ENCODE peak calls at places on chromosomes 6 and 20, in five cellular contexts. S, H, U, B and M are unnamed samples.

GRCh38 chr20:5888051-5888450 is 62.3 kb downstream of the TRMT6 start:
- DNase-seq in S (no peak), H (no peak), U (no peak), B (no peak), M (no peak)

GRCh38 chr20:24452498-24453133 is 16.8 kb upstream of the SYNDIG1 start:
- DNase-seq in S (no peak), H (no peak), U (no peak), B (no peak), M (no peak)

GRCh38 chr6:33374359-33374910 is 17.2 kb upstream of the KIFC1 start:
- DNase-seq in S (no peak), H (no peak), U (no peak), B (no peak), M (no peak)

GRCh38 chr6:22556298-22556697 is 13.1 kb upstream of the HDGFL1 start:
- DNase-seq in S (no peak), H (no peak), U (no peak), B (no peak), M (no peak)

GRCh38 chr20:62702886-62703852 is 5.5 kb upstream of the NTSR1 start:
- DNase-seq in S (peak; percentile 55), H (no peak), U (no peak), B (peak; percentile 79), M (no peak)

GRCh38 chr6:27812805-27813626 is 99.2 kb downstream of the OR2B2 start:
- DNase-seq in S (peak; percentile 64), H (no peak), U (no peak), B (no peak), M (no peak)

GRCh38 chr6:108106261-108106660 is 31.7 kb upstream of the OSTM1 start:
- DNase-seq in S (no peak), H (no peak), U (no peak), B (no peak), M (no peak)

GRCh38 chr20:50578061-50578777 is 68.0 kb downstream of the PTPN1 start:
- DNase-seq in S (no peak), H (no peak), U (peak; percentile 79), B (no peak), M (no peak)

GRCh38 chr6:156395276-156395675 is 381.9 kb upstream of the ARID1B start:
- DNase-seq in S (peak; percentile 84), H (no peak), U (peak; percentile 77), B (no peak), M (no peak)

GRCh38 chr6:44966449-44967091 is 361.6 kb upstream of the RUNX2 start:
- DNase-seq in S (no peak), H (no peak), U (no peak), B (no peak), M (no peak)

GRCh38 chr20:11769825-11770224 is 147.9 kb upstream of the BTBD3 start:
- DNase-seq in S (no peak), H (no peak), U (no peak), B (no peak), M (no peak)

GRCh38 chr6:119325559-119326240 is 23.9 kb downstream of the MAN1A1 start:
- DNase-seq in S (no peak), H (no peak), U (no peak), B (no peak), M (no peak)

GRCh38 chr6:29861521-29862255 is 34.1 kb downstream of the HLA-G start:
- DNase-seq in S (no peak), H (no peak), U (no peak), B (no peak), M (no peak)

GRCh38 chr20:43448748-43449535 is 8.8 kb upstream of the SRSF6 start:
- DNase-seq in S (peak; percentile 57), H (peak; percentile 37), U (peak; percentile 30), B (peak; percentile 59), M (no peak)

GRCh38 chr6:149840345-149841075 is 23.6 kb downstream of the LRP11 start:
- DNase-seq in S (peak; percentile 56), H (no peak), U (peak; percentile 84), B (peak; percentile 70), M (peak; percentile 75)

GRCh38 chr20:3681352-3681930 is 369 bp downstream of the ADAM33 start:
- DNase-seq in S (no peak), H (no peak), U (no peak), B (no peak), M (no peak)
- H3K27ac ChIP-seq in S (no peak overlapping the region), H (no peak overlapping the region), U (peak overlapping the region; percentile 53), B (no peak overlapping the region), M (no peak overlapping the region)

GRCh38 chr6:31676904-31677303 is 4.0 kb downstream of the LY6G5C start:
- DNase-seq in S (no peak), H (no peak), U (no peak), B (no peak), M (no peak)

GRCh38 chr6:31676322-31676903 is 4.5 kb downstream of the LY6G5C start:
- DNase-seq in S (no peak), H (no peak), U (no peak), B (no peak), M (no peak)

GRCh38 chr6:31680841-31681671 is at the start of gene LY6G5C:
- DNase-seq in S (peak; percentile 79), H (peak; percentile 42), U (peak; percentile 86), B (peak; percentile 88), M (peak; percentile 83)

GRCh38 chr6:31677955-31678354 is 2.9 kb downstream of the LY6G5C start:
- DNase-seq in S (no peak), H (no peak), U (no peak), B (no peak), M (no peak)

DNA sequence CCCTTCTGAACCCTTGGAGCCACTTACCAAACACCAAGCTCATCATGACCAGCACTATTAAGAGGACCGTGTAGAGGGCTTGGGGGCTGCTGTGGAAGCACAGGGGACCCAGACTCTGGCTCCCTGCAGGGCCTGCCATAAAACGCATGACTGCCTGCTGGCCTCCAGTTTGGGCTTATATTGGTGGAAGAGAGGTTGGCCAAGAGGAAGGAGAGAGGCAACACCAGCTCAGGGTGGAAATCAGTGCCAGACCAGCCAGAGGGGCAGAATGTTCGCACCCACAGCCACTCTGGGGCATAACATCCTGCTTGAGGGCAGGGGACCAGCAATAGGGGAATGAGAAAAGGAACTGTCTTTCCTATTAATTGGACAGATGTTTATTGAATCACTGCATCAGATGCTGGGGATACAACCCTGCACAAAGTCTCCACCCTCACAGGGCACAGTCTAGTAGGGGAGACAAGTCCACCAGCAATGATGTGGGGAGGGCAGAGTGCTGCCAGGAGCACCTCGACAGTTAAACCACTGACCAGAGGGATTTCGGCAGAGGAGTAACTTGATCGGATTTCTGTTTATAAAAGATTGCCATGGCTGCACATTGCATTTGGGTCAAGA is 534 bp downstream of the LY6G5C start:
- DNase-seq in S (no peak), H (no peak), U (no peak), B (no peak), M (no peak)
- H3K4me3 ChIP-seq in S (peak overlapping the region; percentile 86), H (peak overlapping the region; percentile 66), U (peak overlapping the region; percentile 41), B (peak overlapping the region; percentile 27), M (no peak overlapping the region)

GRCh38 chr6:170023620-170024521 is 267.0 kb downstream of the DLL1 start:
- DNase-seq in S (no peak), H (no peak), U (no peak), B (no peak), M (no peak)

GRCh38 chr6:170022827-170023619 is 267.9 kb downstream of the DLL1 start:
- DNase-seq in S (no peak), H (no peak), U (no peak), B (no peak), M (no peak)

GRCh38 chr6:170021579-170021978 is 269.3 kb downstream of the DLL1 start:
- DNase-seq in S (no peak), H (no peak), U (no peak), B (no peak), M (no peak)

GRCh38 chr6:170020041-170020583 is 268.7 kb downstream of the ERMARD start:
- DNase-seq in S (no peak), H (no peak), U (no peak), B (no peak), M (no peak)

GRCh38 chr6:170022291-170022722 is 268.6 kb downstream of the DLL1 start:
- DNase-seq in S (no peak), H (no peak), U (no peak), B (no peak), M (no peak)
- H3K9me3 ChIP-seq in S (no peaks in the 10 kb centered on the region), H (no peaks in the 10 kb centered on the region), U (no peaks in the 10 kb centered on the region), B (no peaks in the 10 kb centered on the region), M (no peaks in the 10 kb centered on the region)

DNA sequence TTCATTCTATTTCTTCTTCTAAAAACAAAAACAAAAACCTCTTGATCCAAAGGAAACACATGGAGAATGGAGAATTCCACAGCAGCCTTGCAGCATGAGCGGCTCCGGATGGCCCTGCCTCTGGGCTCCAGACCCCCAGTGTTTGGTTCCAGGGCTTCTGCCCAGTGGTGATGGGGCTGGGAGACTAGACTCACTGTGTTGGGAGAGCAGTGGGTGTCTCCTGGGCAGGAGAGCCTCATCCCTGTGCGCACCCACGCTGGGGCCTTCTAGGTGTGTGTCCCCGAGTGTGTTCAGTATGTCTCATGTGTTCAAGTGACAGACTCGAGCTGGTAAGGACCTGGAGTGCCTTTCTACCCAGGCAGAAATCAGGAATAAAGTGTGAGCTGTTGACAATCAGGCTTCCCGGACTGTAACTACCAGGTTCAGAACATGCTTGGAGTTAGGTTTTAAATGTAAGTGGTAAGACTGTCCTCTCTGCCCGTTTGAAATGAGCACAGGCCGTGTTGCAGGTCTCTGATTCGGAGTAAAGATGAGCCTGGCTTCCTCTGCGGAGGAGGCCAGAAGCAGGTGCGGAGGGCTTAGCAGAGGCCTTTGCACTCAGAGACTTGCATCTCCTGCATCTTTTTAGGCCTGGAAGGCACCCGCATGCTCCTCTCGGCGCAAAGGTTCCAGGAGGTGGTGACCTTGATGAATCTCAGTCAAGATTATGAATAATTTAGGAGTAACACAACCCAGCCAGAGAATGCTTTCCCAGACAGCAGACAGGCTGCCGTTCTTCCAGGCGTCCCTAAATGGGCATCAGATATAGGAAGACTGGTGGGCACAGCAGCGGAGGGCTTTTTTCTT is 253.6 kb downstream of the CDH26 start:
- DNase-seq in S (no peak), H (no peak), U (no peak), B (no peak), M (no peak)
- H3K27ac ChIP-seq in S (no peak overlapping the region), H (no peak overlapping the region), U (no peak overlapping the region), B (no peak overlapping the region), M (no peak overlapping the region)